ENCODE peak calls at places on chromosome 20, in ten cellular contexts. E is PC-3, T is endothelial cell of umbilical vein, H is gastrocnemius medialis, G is IMR-90, V is sigmoid colon, O is lung, A is body of pancreas, U is mammary epithelial cell, K is left ventricle myocardium inferior. X is an unnamed sample.

GRCh38 chr20:38880952-38881735 is 45.1 kb upstream of the FAM83D start:
- DNase-seq in E (no peak), T (no peak), H (no peak), G (no peak), V (no peak), O (no peak), A (no peak), U (no peak), K (no peak), X (no peak)

GRCh38 chr20:50918403-50918802 is 12.8 kb downstream of the ADNP start:
- DNase-seq in E (no peak), T (no peak), H (no peak), G (peak), V (no peak), O (no peak), A (no peak), U (no peak), K (no peak), X (no peak)

GRCh38 chr20:33516882-33517281 is 27.0 kb downstream of the CBFA2T2 start:
- DNase-seq in E (peak), T (peak), H (no peak), G (peak), V (no peak), O (no peak), A (no peak), U (no peak), K (no peak), X (no peak)

GRCh38 chr20:699811-700338 is 24.3 kb upstream of the SCRT2 start:
- DNase-seq in E (no peak), T (no peak), H (peak), G (no peak), V (no peak), O (no peak), A (no peak), U (no peak), K (peak), X (no peak)

GRCh38 chr20:3203315-3204123 is 963 bp downstream of the DDRGK1 start:
- DNase-seq in E (peak), T (peak), H (no peak), G (no peak), V (no peak), O (peak), A (peak), U (peak), K (no peak), X (no peak)

GRCh38 chr20:43446361-43446879 is 11.3 kb upstream of the SRSF6 start:
- DNase-seq in E (no peak), T (no peak), H (no peak), G (no peak), V (no peak), O (no peak), A (no peak), U (peak), K (no peak), X (no peak)

GRCh38 chr20:58486207-58486606 is 29.0 kb downstream of the APCDD1L start:
- DNase-seq in E (no peak), T (no peak), H (no peak), G (no peak), V (no peak), O (no peak), A (no peak), U (no peak), K (no peak), X (no peak)

GRCh38 chr20:9573598-9573997 is 59.2 kb downstream of the LAMP5 start:
- DNase-seq in E (no peak), T (no peak), H (no peak), G (no peak), V (no peak), O (no peak), A (no peak), U (no peak), K (no peak), X (no peak)

GRCh38 chr20:8303651-8304050 is 171.6 kb downstream of the PLCB1 start:
- DNase-seq in E (no peak), T (no peak), H (no peak), G (no peak), V (no peak), O (no peak), A (no peak), U (no peak), K (no peak), X (no peak)

GRCh38 chr20:25339608-25340007 is 51.0 kb downstream of the ABHD12 start:
- DNase-seq in E (no peak), T (no peak), H (no peak), G (no peak), V (no peak), O (peak), A (peak), U (no peak), K (no peak), X (no peak)

GRCh38 chr20:45508068-45508886 is 7.1 kb downstream of the SPINT3 start:
- DNase-seq in E (peak), T (no peak), H (no peak), G (no peak), V (no peak), O (no peak), A (no peak), U (peak), K (no peak), X (no peak)

GRCh38 chr20:46302119-46302518 is 6.2 kb downstream of the CDH22 start:
- DNase-seq in E (no peak), T (no peak), H (no peak), G (no peak), V (no peak), O (no peak), A (no peak), U (no peak), K (no peak), X (no peak)

GRCh38 chr20:50335105-50335504 is 144.5 kb downstream of the CEBPB start:
- DNase-seq in E (peak), T (peak), H (no peak), G (peak), V (peak), O (no peak), A (no peak), U (peak), K (no peak), X (no peak)

GRCh38 chr20:36855241-36855657 is 20.7 kb upstream of the TLDC2 start:
- DNase-seq in E (no peak), T (no peak), H (no peak), G (no peak), V (no peak), O (no peak), A (no peak), U (no peak), K (no peak), X (no peak)

GRCh38 chr20:46230811-46231282 is 77.5 kb downstream of the CDH22 start:
- DNase-seq in E (peak), T (peak), H (no peak), G (peak), V (no peak), O (no peak), A (no peak), U (peak), K (peak), X (no peak)

GRCh38 chr20:4896971-4897497 is 104.3 kb downstream of the SLC23A2 start:
- DNase-seq in E (peak), T (no peak), H (no peak), G (no peak), V (no peak), O (no peak), A (no peak), U (peak), K (no peak), X (peak)

GRCh38 chr20:4443016-4443415 is 278.7 kb upstream of the PRND start:
- DNase-seq in E (peak), T (no peak), H (no peak), G (no peak), V (no peak), O (peak), A (no peak), U (peak), K (no peak), X (no peak)

GRCh38 chr20:41166201-41167117 is 29.1 kb downstream of the PLCG1 start:
- DNase-seq in E (no peak), T (no peak), H (peak), G (no peak), V (no peak), O (no peak), A (peak), U (no peak), K (no peak), X (no peak)

GRCh38 chr20:33835773-33836172 is 24.6 kb downstream of the CHMP4B start:
- DNase-seq in E (no peak), T (no peak), H (peak), G (no peak), V (peak), O (peak), A (peak), U (no peak), K (no peak), X (no peak)

GRCh38 chr20:39468703-39469102 is 506.6 kb downstream of the DHX35 start:
- DNase-seq in E (no peak), T (no peak), H (no peak), G (no peak), V (no peak), O (no peak), A (no peak), U (no peak), K (no peak), X (no peak)

GRCh38 chr20:3003416-3003815 is 40.0 kb upstream of the GNRH2 start:
- DNase-seq in E (no peak), T (no peak), H (no peak), G (no peak), V (no peak), O (no peak), A (no peak), U (no peak), K (no peak), X (no peak)

GRCh38 chr20:4135385-4136077 is 120.2 kb upstream of the RNF24 start:
- DNase-seq in E (peak), T (peak), H (no peak), G (peak), V (no peak), O (peak), A (peak), U (peak), K (no peak), X (no peak)

GRCh38 chr20:41366546-41367392 is at the start of gene EMILIN3:
- DNase-seq in E (no peak), T (no peak), H (no peak), G (no peak), V (no peak), O (no peak), A (no peak), U (no peak), K (no peak), X (no peak)

GRCh38 chr20:62900692-62901584 is 25.4 kb downstream of the DIDO1 start:
- DNase-seq in E (peak), T (peak), H (no peak), G (no peak), V (no peak), O (no peak), A (peak), U (peak), K (no peak), X (no peak)

GRCh38 chr20:39602649-39603048 is 640.5 kb downstream of the DHX35 start:
- DNase-seq in E (no peak), T (no peak), H (no peak), G (no peak), V (no peak), O (no peak), A (no peak), U (no peak), K (no peak), X (no peak)

GRCh38 chr20:32858873-32859372 is at the start of gene EFCAB8:
- DNase-seq in E (no peak), T (no peak), H (no peak), G (no peak), V (no peak), O (no peak), A (no peak), U (no peak), K (no peak), X (no peak)

GRCh38 chr20:64146301-64146935 is 17.8 kb upstream of the MYT1 start:
- DNase-seq in E (no peak), T (no peak), H (no peak), G (no peak), V (peak), O (no peak), A (peak), U (no peak), K (no peak), X (no peak)

GRCh38 chr20:59602546-59603080 is 1.7 kb upstream of the PHACTR3 start:
- DNase-seq in E (no peak), T (no peak), H (no peak), G (no peak), V (no peak), O (no peak), A (no peak), U (no peak), K (no peak), X (no peak)

GRCh38 chr20:59605691-59606364 is 1.5 kb downstream of the PHACTR3 start:
- DNase-seq in E (no peak), T (no peak), H (no peak), G (no peak), V (no peak), O (no peak), A (no peak), U (no peak), K (no peak), X (no peak)

GRCh38 chr20:59603176-59603575 is 1.2 kb upstream of the PHACTR3 start:
- DNase-seq in E (no peak), T (no peak), H (no peak), G (no peak), V (no peak), O (no peak), A (no peak), U (no peak), K (no peak), X (no peak)

GRCh38 chr20:59604770-59605665 is 678 bp downstream of the PHACTR3 start:
- DNase-seq in E (no peak), T (no peak), H (no peak), G (no peak), V (no peak), O (no peak), A (no peak), U (no peak), K (no peak), X (no peak)

GRCh38 chr20:59603727-59604608 is at the start of gene PHACTR3:
- DNase-seq in E (no peak), T (no peak), H (no peak), G (no peak), V (no peak), O (no peak), A (no peak), U (no peak), K (no peak), X (no peak)
- H3K27ac ChIP-seq in E (no peak), T (no peak), H (no peak), G (no peak), V (no peak), O (no peak), A (no peak), U (no peak), K (no peak), X (no peak)

GRCh38 chr20:21028921-21029320 is 77.2 kb downstream of the LINC00237 start:
- DNase-seq in E (no peak), T (no peak), H (no peak), G (no peak), V (no peak), O (no peak), A (no peak), U (no peak), K (no peak), X (no peak)

GRCh38 chr20:21029356-21029755 is 76.8 kb downstream of the LINC00237 start:
- DNase-seq in E (no peak), T (no peak), H (no peak), G (no peak), V (no peak), O (no peak), A (no peak), U (no peak), K (no peak), X (no peak)

GRCh38 chr20:21031666-21032065 is 74.5 kb downstream of the LINC00237 start:
- DNase-seq in E (no peak), T (no peak), H (no peak), G (no peak), V (no peak), O (no peak), A (no peak), U (no peak), K (no peak), X (no peak)

GRCh38 chr20:21028436-21028835 is 77.7 kb downstream of the LINC00237 start:
- DNase-seq in E (no peak), T (no peak), H (no peak), G (no peak), V (no peak), O (no peak), A (no peak), U (no peak), K (no peak), X (no peak)

DNA sequence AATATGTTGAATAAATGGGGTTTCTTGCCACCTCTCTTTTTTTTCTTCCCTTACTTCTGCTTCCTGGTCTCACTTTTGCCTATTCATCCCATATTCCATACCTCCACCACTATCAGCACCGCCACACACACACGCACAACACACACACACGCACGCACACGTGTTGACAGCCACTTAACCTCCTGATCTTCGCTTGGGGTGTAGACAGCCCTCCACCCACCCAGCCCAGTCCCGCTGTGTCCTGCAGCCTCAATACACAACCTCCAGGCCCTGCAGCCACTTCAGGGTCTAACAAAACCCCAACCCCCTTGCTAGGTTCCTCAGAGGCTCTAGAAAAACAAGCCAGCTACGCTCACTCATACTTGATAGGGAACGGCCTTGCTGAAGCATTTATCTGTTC is 72.3 kb downstream of the LINC00237 start:
- DNase-seq in E (no peak), T (no peak), H (no peak), G (no peak), V (no peak), O (no peak), A (no peak), U (no peak), K (no peak), X (peak)
- H3K4me3 ChIP-seq in E (no peak), T (no peak), H (no peak), G (no peak), V (no peak), O (no peak), A (no peak), U (no peak), K (no peak), X (no peak)

DNA sequence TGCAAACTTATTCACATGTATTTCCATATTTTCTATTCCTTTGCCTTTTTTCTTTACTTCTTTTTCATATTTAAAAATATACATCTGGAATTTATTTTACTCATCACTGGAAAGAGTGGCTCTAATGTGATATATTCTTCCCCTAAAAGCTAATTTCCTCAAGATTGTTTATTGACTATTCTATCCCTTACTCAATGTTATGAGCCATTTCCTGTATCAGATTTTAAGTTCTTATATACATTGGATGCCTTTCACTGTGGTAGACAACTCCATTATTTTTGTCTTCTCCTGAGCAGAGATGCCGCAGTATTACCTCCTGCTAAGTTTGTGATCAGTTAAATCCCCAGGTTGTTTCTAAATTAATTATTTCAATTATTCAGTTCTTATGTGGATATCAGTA is 418.4 kb upstream of the JAG1 start:
- DNase-seq in E (no peak), T (no peak), H (no peak), G (peak), V (no peak), O (no peak), A (no peak), U (no peak), K (no peak), X (no peak)
- TF ChIP-seq CTCF in E (no peak), T (no peak), H (no peak), G (no peak), V (no peak), O (no peak), A (no peak), U (no peak), K (no peak), X (no peak)

DNA sequence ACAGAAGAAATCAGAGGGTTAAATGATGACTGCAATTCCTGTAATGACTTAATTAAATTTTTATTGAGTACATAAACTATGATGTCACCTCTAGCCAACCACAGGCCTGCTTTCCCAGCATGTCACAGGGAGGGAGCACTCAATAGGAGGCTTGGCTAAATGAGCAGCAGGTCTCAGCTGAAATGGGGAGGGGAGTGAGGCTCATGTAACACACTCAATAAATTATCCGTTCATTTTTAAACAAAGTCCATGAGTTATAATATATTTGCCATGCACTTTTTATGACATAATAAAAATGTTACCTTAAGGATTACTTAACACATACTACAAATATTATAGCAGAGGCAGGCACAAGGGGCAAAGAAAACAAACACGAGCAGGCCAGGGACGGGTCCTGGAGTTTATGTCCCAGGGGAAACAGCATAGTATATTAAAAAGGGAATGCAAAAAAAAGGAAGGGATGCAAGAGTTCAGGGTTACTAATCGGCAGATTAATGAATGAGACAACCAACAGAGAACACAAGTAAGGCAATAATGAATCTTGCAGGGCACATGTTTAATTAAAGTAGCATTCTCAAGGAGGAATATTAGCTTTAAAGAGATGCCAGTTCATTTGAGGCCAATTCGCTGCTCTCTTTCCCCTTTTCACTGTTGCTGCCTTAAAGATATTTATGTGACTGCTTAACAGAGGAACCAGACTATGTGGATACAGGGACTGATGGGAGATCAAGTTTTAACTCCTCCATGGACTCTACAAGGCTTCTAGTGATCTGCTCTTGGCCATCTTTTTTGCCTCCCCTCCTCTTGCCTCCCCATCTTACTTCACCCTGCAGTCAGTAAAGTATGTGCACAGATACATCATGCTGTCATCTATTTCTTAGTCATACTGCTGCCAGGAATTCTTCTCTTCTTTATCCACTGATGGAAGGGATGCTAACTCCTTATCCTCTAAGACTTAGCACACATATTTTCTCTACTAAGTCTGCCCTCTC is 27.3 kb upstream of the FAM83C start:
- DNase-seq in E (peak), T (peak), H (no peak), G (peak), V (no peak), O (no peak), A (no peak), U (no peak), K (no peak), X (no peak)
- H3K27ac ChIP-seq in E (peak), T (peak), H (peak), G (peak), V (no peak), O (peak), A (peak), U (peak), K (no peak), X (no peak)

GRCh38 chr20:48777821-48778220 is 50.0 kb downstream of the PREX1 start:
- DNase-seq in E (no peak), T (no peak), H (no peak), G (no peak), V (no peak), O (no peak), A (no peak), U (no peak), K (no peak), X (no peak)

GRCh38 chr20:48773837-48774418 is 53.9 kb downstream of the PREX1 start:
- DNase-seq in E (no peak), T (no peak), H (no peak), G (no peak), V (no peak), O (no peak), A (no peak), U (no peak), K (no peak), X (no peak)

GRCh38 chr20:48777005-48777404 is 50.8 kb downstream of the PREX1 start:
- DNase-seq in E (no peak), T (no peak), H (no peak), G (no peak), V (no peak), O (no peak), A (no peak), U (no peak), K (no peak), X (no peak)

GRCh38 chr20:48774696-48775095 is 53.1 kb downstream of the PREX1 start:
- DNase-seq in E (no peak), T (no peak), H (no peak), G (no peak), V (no peak), O (no peak), A (no peak), U (no peak), K (no peak), X (no peak)

DNA sequence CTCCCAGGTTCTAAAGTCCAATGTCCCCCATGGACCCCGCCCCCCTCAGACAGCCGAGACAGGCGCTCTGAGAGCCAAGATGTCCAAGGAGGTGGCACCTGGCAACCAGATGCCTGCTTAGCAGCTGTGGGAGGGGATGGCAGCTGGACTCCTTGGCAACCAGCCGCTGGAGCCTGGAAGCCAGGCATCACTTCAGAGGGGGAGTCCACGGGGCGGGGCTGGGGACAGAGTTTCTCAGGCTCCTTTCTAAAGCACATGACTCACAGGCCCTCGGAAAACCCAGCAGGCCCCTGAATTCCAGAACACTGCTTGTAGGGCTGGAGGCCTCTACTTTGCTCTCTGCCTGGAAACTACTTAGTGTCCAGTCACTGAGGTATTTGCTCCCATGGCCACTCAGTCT is 51.5 kb downstream of the PREX1 start:
- DNase-seq in E (no peak), T (no peak), H (peak), G (peak), V (no peak), O (no peak), A (no peak), U (peak), K (no peak), X (no peak)
- H3K4me3 ChIP-seq in E (no peak), T (no peak), H (no peak), G (no peak), V (no peak), O (no peak), A (no peak), U (no peak), K (no peak), X (no peak)

X was measured in coronary artery.